ENCODE peak calls at places on chromosome 17, in eight cellular contexts. Y, E, S, R, G, L, J and A are unnamed samples.

GRCh38 chr17:80789356-80789902 is 202.2 kb upstream of the CHMP6 start:
- DNase-seq in R (no peak), E (no peak), G (peak; percentile 24), S (no peak), J (no peak), Y (peak; percentile 64), L (peak; percentile 80), A (no peak)

GRCh38 chr17:79740413-79740812 is 9.7 kb downstream of the ENPP7 start:
- DNase-seq in G (no peak), R (peak; percentile 58), Y (no peak), E (no peak), S (no peak), J (no peak), L (no peak), A (no peak)

GRCh38 chr17:62075308-62075815 is 10.3 kb upstream of the MED13 start:
- DNase-seq in E (no peak), J (no peak), S (no peak), L (no peak), R (no peak), G (no peak), Y (no peak), A (no peak)

GRCh38 chr17:30321314-30321713 is 12.5 kb downstream of the TMIGD1 start:
- DNase-seq in E (no peak), G (no peak), R (no peak), S (no peak), Y (no peak), J (no peak), L (no peak), A (no peak)

GRCh38 chr17:46028969-46029565 is 30.0 kb downstream of the STH start:
- DNase-seq in R (no peak), E (no peak), J (no peak), L (no peak), G (no peak), S (no peak), Y (no peak), A (no peak)

GRCh38 chr17:63843387-63844292 is 1.2 kb upstream of the SMARCD2 start:
- DNase-seq in G (peak; percentile 40), E (peak; percentile 28), R (no peak), L (peak; percentile 89), Y (peak; percentile 53), J (no peak), S (peak; percentile 32), A (peak; percentile 41)

GRCh38 chr17:57468932-57469775 is 212.8 kb downstream of the MSI2 start:
- DNase-seq in Y (peak; percentile 68), L (no peak), E (no peak), S (no peak), J (no peak), G (no peak), R (no peak), A (no peak)

GRCh38 chr17:35871415-35871814 is 2.7 kb upstream of the HEATR9 start:
- DNase-seq in S (no peak), J (no peak), G (no peak), E (no peak), R (no peak), L (no peak), Y (no peak), A (no peak)

GRCh38 chr17:15264542-15264941 is 584 bp downstream of the PMP22 start:
- DNase-seq in S (peak; percentile 47), G (no peak), R (no peak), Y (no peak), J (no peak), L (no peak), E (peak; percentile 26), A (peak; percentile 88)

GRCh38 chr17:76076100-76076764 is 1.7 kb downstream of the GALR2 start:
- DNase-seq in R (peak; percentile 64), Y (no peak), G (no peak), L (no peak), E (no peak), J (peak; percentile 71), S (no peak), A (no peak)

GRCh38 chr17:76540381-76541300 is 797 bp downstream of the PRCD start:
- DNase-seq in S (peak; percentile 94), J (peak; percentile 88), L (peak; percentile 98), G (peak; percentile 93), Y (no peak), E (peak; percentile 90), R (peak; percentile 93), A (peak; percentile 92)

GRCh38 chr17:7176870-7177209 is 2.3 kb downstream of the ASGR1 start:
- DNase-seq in Y (no peak), S (no peak), R (peak; percentile 55), J (no peak), L (no peak), E (no peak), G (no peak), A (no peak)

GRCh38 chr17:64343833-64344637 is 46.6 kb downstream of the PECAM1 start:
- DNase-seq in R (no peak), E (peak; percentile 11), S (peak; percentile 57), J (no peak), G (no peak), L (peak; percentile 79), Y (no peak), A (peak; percentile 53)

GRCh38 chr17:16415031-16415924 is at the start of gene TRPV2:
- DNase-seq in R (peak; percentile 23), Y (peak; percentile 60), G (no peak), J (peak; percentile 73), S (no peak), L (no peak), E (no peak), A (peak; percentile 60)

GRCh38 chr17:79670537-79671386 is 59.9 kb upstream of the RBFOX3 start:
- DNase-seq in J (no peak), L (peak; percentile 73), E (no peak), G (no peak), S (no peak), R (no peak), Y (no peak), A (no peak)

GRCh38 chr17:37017355-37017754 is 68.6 kb downstream of the AATF start:
- DNase-seq in L (no peak), R (peak; percentile 38), J (no peak), G (no peak), E (no peak), Y (no peak), S (no peak), A (no peak)

GRCh38 chr17:64599187-64599676 is 62.9 kb downstream of the SMURF2 start:
- DNase-seq in G (no peak), S (no peak), E (no peak), J (no peak), Y (no peak), L (no peak), R (no peak), A (peak; percentile 32)

GRCh38 chr17:22142091-22142490 is 449.8 kb downstream of the KCNJ18 start:
- DNase-seq in S (no peak), Y (no peak), J (no peak), G (no peak), R (no peak), L (no peak), E (no peak), A (no peak)

GRCh38 chr17:48841395-48841831 is 10.6 kb downstream of the CALCOCO2 start:
- DNase-seq in L (no peak), J (no peak), Y (peak; percentile 83), E (peak; percentile 54), S (no peak), G (no peak), R (no peak), A (no peak)

GRCh38 chr17:72030067-72030899 is 90.5 kb upstream of the SOX9 start:
- DNase-seq in L (no peak), R (no peak), G (no peak), Y (peak; percentile 71), E (no peak), J (peak; percentile 75), S (no peak), A (peak; percentile 26)
- TF ChIP-seq CTCF in L (peak; percentile 25), R (peak; percentile 41), G (no peak), Y (peak; percentile 40), E (no peak), J (peak; percentile 51), S (peak; percentile 7), A (peak; percentile 30)

DNA sequence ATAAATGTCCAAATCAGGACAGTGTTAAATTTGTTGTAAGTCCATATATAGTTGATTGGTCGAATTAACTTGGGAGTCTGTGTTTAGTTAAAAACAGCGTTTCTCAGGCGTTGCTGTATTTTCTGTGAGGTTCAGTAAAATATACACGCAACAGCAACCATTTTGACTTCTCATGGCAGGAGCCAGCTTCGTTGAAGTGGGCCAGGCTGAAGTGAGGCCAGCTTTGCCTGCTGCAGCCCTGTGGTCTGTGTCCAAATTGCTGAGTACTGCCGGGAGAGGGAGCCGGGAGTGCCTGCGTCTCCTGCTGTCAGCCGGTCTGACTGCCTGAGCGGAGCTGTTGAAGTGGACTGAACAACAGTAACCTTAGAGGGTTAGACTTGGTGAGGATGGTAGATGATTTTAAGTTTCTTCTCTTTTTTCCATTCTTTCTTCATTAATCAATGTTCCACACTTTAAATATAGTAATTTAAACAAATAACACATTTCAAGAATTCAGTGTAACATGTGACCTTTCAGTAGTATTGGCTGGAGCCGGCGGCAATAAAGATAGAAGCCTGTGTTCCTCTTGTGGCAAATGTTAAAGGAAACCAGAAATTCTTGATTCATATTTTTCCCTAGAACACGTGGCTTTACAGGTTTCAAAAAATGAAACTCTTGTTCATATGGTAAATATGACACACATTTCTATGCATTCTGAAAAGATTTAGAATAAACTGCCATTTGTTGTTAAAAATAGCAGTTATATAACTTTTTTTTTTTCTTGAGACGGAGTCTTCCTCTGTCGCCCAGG is 37.0 kb upstream of the ZNF750 start:
- DNase-seq in G (peak; percentile 49), Y (no peak), J (no peak), E (peak; percentile 84), R (peak; percentile 88), L (peak; percentile 96), S (peak; percentile 85), A (peak; percentile 86)
- TF ChIP-seq POLR2AphosphoS5 in G (no peak), Y (no peak), J (no peak), E (peak; percentile 65), R (no peak), L (peak; percentile 54), S (peak; percentile 36), A (peak; percentile 16)

DNA sequence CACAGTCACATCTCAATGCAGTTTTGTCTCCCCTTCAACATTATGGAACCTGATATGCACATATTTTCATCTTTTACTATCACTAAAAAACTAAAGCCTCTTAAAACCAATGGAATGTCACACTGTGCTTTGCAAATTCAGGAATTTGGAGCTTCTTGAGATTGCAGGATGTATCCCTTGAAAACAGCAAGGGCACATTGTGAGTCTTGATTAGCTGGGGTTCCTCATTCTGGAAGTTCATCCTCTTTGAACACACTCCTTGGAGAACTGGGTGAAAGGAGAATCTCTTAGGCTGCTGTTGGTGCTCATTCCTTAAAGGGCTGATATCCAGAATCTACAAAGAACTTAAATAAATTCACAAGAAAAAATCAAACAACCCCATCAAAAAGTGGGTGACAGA is 21.1 kb upstream of the MYOCD start:
- DNase-seq in S (no peak), Y (no peak), R (no peak), J (no peak), E (no peak), G (no peak), L (no peak), A (no peak)
- TF ChIP-seq CTCF in S (no peak), Y (no peak), R (no peak), J (no peak), E (no peak), G (no peak), L (no peak), A (no peak)

GRCh38 chr17:1143573-1143972 is 36.2 kb downstream of the ABR start:
- DNase-seq in Y (no peak), J (no peak), R (peak; percentile 60), L (no peak), S (no peak), E (no peak), G (no peak), A (no peak)
- TF ChIP-seq POLR2AphosphoS5 in Y (no peak), J (no peak), R (no peak), L (no peak), S (no peak), E (no peak), G (no peak), A (no peak)